ENCODE peak calls at places on chromosomes 7 and 10, in five cellular contexts. One of them, this sample, is unnamed.

GRCh38 chr7:150988230-150989226 is 2.3 kb upstream of the NOS3 start:
- DNase-seq in lower lobe of right lung: no peak
- DNase-seq in upper lobe of right lung: no peak
- DNase-seq in endothelial cell of umbilical vein: peak; percentile 87
- DNase-seq in fibroblast of lung: no peak
- DNase-seq in this sample: no peak

GRCh38 chr7:132255898-132256297 is 320.4 kb downstream of the PLXNA4 start:
- DNase-seq in lower lobe of right lung: peak; percentile 52
- DNase-seq in upper lobe of right lung: peak; percentile 67
- DNase-seq in endothelial cell of umbilical vein: peak; percentile 78
- DNase-seq in fibroblast of lung: no peak
- DNase-seq in this sample: no peak

GRCh38 chr10:109018892-109019507 is 904.3 kb downstream of the XPNPEP1 start:
- DNase-seq in lower lobe of right lung: no peak
- DNase-seq in upper lobe of right lung: no peak
- DNase-seq in endothelial cell of umbilical vein: no peak
- DNase-seq in fibroblast of lung: peak; percentile 11
- DNase-seq in this sample: no peak

GRCh38 chr10:96858038-96858705 is 26.1 kb downstream of the LCOR start:
- DNase-seq in lower lobe of right lung: no peak
- DNase-seq in upper lobe of right lung: no peak
- DNase-seq in endothelial cell of umbilical vein: no peak
- DNase-seq in fibroblast of lung: no peak
- DNase-seq in this sample: no peak

GRCh38 chr7:121302214-121302745 is 26.5 kb upstream of the WNT16 start:
- DNase-seq in lower lobe of right lung: no peak
- DNase-seq in upper lobe of right lung: no peak
- DNase-seq in endothelial cell of umbilical vein: no peak
- DNase-seq in fibroblast of lung: peak; percentile 73
- DNase-seq in this sample: no peak

GRCh38 chr7:42082144-42082543 is 154.9 kb downstream of the GLI3 start:
- DNase-seq in lower lobe of right lung: no peak
- DNase-seq in upper lobe of right lung: no peak
- DNase-seq in endothelial cell of umbilical vein: no peak
- DNase-seq in fibroblast of lung: peak; percentile 47
- DNase-seq in this sample: no peak

GRCh38 chr7:92461027-92462003 is 14.0 kb downstream of the GATAD1 start:
- DNase-seq in lower lobe of right lung: no peak
- DNase-seq in upper lobe of right lung: no peak
- DNase-seq in endothelial cell of umbilical vein: peak; percentile 57
- DNase-seq in fibroblast of lung: peak; percentile 56
- DNase-seq in this sample: no peak

GRCh38 chr7:134992626-134993179 is 6.4 kb downstream of the AGBL3 start:
- DNase-seq in lower lobe of right lung: no peak
- DNase-seq in upper lobe of right lung: no peak
- DNase-seq in endothelial cell of umbilical vein: peak; percentile 76
- DNase-seq in fibroblast of lung: peak; percentile 17
- DNase-seq in this sample: no peak

GRCh38 chr7:33101916-33102315 is 7.3 kb downstream of the RP9 start:
- DNase-seq in lower lobe of right lung: no peak
- DNase-seq in upper lobe of right lung: no peak
- DNase-seq in endothelial cell of umbilical vein: no peak
- DNase-seq in fibroblast of lung: peak; percentile 25
- DNase-seq in this sample: no peak

GRCh38 chr7:151454932-151455530 is 15.1 kb upstream of the CRYGN start:
- DNase-seq in lower lobe of right lung: no peak
- DNase-seq in upper lobe of right lung: no peak
- DNase-seq in endothelial cell of umbilical vein: no peak
- DNase-seq in fibroblast of lung: no peak
- DNase-seq in this sample: no peak

GRCh38 chr10:45294681-45295080 is 20.7 kb downstream of the OR13A1 start:
- DNase-seq in lower lobe of right lung: no peak
- DNase-seq in upper lobe of right lung: no peak
- DNase-seq in endothelial cell of umbilical vein: no peak
- DNase-seq in fibroblast of lung: no peak
- DNase-seq in this sample: no peak

DNA sequence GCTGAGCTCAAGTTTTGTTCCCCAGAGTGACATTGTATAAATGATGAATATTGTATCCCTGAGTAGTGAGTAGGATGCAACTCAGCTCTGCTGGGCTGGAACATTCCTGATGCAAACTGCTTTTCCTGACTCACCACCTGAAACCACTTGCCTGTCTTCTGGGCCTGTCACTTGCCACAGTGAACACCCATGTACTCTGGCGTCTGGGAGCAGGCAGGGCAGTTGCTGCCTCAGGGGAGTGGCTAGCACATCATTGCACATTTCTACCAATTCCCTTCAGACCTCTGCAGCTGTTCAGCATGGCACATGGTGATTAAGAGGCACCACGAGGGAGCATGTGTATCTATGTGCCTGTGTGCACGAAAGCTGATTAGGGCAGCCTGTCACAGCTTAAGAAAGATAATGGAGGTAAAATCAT is 157.3 kb downstream of the SND1 start:
- DNase-seq in lower lobe of right lung: no peak
- DNase-seq in upper lobe of right lung: no peak
- DNase-seq in endothelial cell of umbilical vein: no peak
- DNase-seq in fibroblast of lung: peak; percentile 63
- DNase-seq in this sample: peak; percentile 30
- H3K36me3 ChIP-seq in lower lobe of right lung: peaks cover 22% of the 10 kb centered on the region
- H3K36me3 ChIP-seq in upper lobe of right lung: peaks cover 15% of the 10 kb centered on the region
- H3K36me3 ChIP-seq in endothelial cell of umbilical vein: no peaks in the 10 kb centered on the region
- H3K36me3 ChIP-seq in fibroblast of lung: peaks cover 6% of the 10 kb centered on the region
- H3K36me3 ChIP-seq in this sample: peaks cover 1% of the 10 kb centered on the region

DNA sequence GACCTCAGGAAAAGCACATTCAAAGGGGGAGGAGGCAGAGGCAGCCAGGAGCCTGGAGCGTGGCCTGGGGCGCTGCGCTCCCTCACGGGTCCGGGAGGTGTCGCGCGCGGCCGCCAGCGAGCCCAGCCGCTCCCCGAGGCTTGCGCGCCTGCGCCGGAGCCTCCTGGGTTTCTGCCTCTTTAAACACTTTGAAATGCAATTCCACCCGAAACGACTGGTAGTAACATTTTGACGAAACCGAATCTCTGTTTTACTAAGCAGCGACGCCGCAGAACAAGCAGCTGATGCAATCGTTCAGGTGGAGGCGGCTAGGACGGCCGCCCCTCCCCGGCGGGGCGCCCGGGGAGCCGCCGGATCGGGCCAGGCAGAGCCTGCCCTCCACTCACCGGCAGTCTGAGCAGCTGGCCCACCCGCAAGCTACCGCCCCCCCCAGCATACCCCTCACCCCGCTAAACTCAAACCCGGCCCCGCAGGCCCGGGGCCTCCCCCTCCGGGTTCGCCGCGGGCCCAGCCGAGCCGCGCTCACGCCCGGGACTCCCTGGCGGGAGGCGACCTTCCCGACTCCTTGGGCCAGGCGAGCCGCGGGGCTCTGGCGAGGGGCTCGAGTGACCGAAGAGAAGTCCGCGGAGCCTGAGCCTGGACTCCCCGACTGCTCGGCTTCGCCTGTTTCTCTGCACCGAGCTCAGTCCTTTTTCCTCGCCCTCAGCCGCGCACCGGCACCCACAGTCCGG is 3.3 kb downstream of the MKX start:
- DNase-seq in lower lobe of right lung: peak; percentile 87
- DNase-seq in upper lobe of right lung: peak; percentile 92
- DNase-seq in endothelial cell of umbilical vein: peak; percentile 66
- DNase-seq in fibroblast of lung: peak; percentile 93
- DNase-seq in this sample: peak; percentile 61
- H3K4me3 ChIP-seq in lower lobe of right lung: peak overlapping the region; percentile 67
- H3K4me3 ChIP-seq in upper lobe of right lung: peak overlapping the region; percentile 64
- H3K4me3 ChIP-seq in endothelial cell of umbilical vein: peak overlapping the region; percentile 47
- H3K4me3 ChIP-seq in fibroblast of lung: peak overlapping the region; percentile 42
- H3K4me3 ChIP-seq in this sample: peak overlapping the region; percentile 91

DNA sequence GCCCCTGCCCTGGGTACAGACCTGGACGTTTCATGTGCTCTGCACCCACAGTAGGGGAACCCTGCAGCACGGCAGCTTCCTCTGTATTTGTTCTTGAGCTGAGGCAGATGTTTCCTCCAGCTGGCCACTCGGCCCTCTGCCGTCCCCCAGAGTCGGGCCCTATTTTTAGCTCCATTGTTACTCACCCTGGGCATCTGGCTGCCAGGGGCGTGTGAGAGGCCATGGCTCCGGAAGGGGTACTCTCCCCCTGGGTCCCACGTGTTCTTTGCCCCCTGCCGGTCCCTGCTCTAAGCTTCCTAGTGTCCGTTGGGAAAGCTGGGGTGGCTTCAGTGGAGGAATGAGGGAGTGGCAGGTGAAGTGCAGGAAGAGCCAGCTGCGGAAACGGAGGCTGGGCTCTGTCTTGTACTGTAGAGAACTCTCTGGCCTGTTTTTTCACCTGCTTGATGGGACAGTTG is 30.4 kb downstream of the PALD1 start:
- DNase-seq in lower lobe of right lung: peak; percentile 56
- DNase-seq in upper lobe of right lung: no peak
- DNase-seq in endothelial cell of umbilical vein: peak; percentile 92
- DNase-seq in fibroblast of lung: peak; percentile 42
- DNase-seq in this sample: no peak
- TF ChIP-seq CTCF in lower lobe of right lung: no peak
- TF ChIP-seq CTCF in upper lobe of right lung: no peak
- TF ChIP-seq CTCF in endothelial cell of umbilical vein: peak; percentile 9
- TF ChIP-seq CTCF in fibroblast of lung: no peak
- TF ChIP-seq CTCF in this sample: peak; percentile 9

DNA sequence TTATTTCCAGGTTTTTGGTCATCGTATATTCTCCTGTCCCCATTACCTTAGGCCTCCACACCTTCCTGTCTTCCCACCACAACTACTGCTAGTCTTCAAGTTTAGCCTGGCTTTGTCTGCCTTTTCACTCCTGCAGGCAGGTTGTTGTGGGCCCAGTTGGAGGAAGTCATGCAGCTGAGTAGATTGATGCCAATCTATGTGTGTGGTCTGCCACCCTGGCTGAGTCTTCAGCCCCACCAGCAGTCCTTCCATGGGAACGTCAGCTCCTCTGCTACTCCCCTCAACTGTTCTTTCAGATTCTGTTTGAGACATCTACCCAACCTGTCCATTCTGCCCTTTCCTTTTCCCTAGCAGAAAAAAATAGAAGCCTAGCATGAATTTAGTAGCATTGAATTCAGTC is 6.3 kb downstream of the RINT1 start:
- DNase-seq in lower lobe of right lung: no peak
- DNase-seq in upper lobe of right lung: peak; percentile 19
- DNase-seq in endothelial cell of umbilical vein: no peak
- DNase-seq in fibroblast of lung: no peak
- DNase-seq in this sample: no peak
- H3K36me3 ChIP-seq in lower lobe of right lung: peaks cover 83% of the 10 kb centered on the region
- H3K36me3 ChIP-seq in upper lobe of right lung: peaks cover 76% of the 10 kb centered on the region
- H3K36me3 ChIP-seq in endothelial cell of umbilical vein: peaks cover 15% of the 10 kb centered on the region
- H3K36me3 ChIP-seq in fibroblast of lung: peaks cover 3% of the 10 kb centered on the region
- H3K36me3 ChIP-seq in this sample: peaks cover 9% of the 10 kb centered on the region

DNA sequence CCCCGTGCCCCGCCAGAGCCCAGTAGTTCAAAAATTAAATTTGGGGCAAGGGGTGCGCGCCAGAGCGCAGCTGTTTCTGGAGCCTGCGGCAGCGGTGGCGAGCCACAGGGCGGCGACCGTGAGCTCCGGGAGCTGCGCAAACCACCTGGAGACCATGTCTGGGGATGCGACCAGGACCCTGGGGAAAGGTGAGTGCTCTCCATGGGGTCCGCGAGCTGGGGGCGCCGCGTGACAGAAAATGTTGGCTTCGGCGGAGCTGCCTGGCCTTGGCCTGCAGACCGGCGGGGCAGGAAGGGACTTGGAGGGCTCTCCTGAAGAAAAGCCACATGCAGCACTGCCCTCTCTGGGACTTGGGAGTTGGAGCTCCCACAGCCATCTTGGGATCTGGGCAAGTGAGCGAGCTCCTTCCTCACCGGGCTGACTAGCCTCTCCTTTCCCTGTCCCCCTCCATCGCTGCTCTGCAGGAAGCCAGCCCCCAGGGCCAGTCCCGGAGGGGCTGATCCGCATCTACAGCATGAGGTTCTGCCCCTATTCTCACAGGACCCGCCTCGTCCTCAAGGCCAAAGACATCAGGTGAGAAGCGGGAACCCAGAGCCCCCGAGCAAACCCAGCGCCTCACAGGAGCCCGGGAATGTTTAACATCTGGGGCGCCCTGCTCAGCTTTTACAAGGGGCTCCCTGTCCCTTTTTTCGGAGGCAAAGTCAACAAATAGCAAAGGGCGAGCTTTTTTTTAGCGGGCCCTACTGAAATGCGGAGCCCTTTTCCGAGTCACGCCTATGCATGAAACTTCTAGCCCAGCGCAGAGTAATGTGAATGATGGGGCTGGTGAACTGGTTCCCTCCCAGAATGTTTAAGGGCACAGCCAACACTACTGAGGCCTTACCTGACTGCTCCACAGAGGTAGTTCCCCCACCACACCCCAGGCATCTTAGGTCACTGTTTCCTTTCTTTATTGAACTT is 6.1 kb downstream of the GSTO2 start:
- DNase-seq in lower lobe of right lung: peak; percentile 76
- DNase-seq in upper lobe of right lung: peak; percentile 84
- DNase-seq in endothelial cell of umbilical vein: peak; percentile 50
- DNase-seq in fibroblast of lung: peak; percentile 49
- DNase-seq in this sample: no peak
- H3K4me3 ChIP-seq in lower lobe of right lung: peak overlapping the region; percentile 51
- H3K4me3 ChIP-seq in upper lobe of right lung: peak overlapping the region; percentile 43
- H3K4me3 ChIP-seq in endothelial cell of umbilical vein: no peak overlapping the region
- H3K4me3 ChIP-seq in fibroblast of lung: peak overlapping the region; percentile 25
- H3K4me3 ChIP-seq in this sample: peak overlapping the region; percentile 29

DNA sequence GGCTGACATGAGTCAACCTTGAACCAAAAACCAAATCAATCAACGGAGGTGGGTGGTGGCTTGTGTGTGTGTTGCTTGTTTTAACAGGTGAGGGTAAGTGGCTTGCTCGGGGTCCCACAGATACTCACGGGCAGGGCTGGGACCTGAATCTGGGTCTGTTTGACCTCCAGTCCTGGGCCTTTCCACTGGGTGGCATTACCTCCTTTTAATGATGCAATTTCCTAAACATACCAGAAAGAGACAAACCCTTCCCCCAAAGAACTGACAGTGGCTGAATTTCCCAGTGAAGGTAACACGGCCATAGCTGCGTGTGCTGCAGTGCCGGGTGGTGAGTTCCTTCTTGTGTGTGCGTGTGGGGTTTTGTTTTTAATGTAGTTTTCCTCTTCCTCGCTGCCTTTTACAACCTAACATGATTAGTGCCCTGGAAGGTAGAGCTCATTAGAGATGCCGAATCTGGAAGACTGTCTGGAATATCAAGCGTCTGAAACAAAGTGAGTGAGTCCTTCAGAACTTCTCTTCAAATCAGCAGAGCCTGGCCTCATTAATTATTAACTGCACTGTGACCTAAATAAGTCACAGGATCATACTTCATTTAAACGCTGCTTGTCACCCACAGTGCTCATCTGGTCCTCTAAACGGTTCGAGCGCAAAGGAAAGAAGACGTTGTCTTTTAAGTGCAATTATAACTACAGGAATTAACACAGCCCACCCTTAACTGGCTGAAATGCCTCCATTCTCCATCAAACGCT is 166.1 kb upstream of the TCERG1L start:
- DNase-seq in lower lobe of right lung: no peak
- DNase-seq in upper lobe of right lung: no peak
- DNase-seq in endothelial cell of umbilical vein: no peak
- DNase-seq in fibroblast of lung: no peak
- DNase-seq in this sample: no peak
- TF ChIP-seq CTCF in lower lobe of right lung: no peak
- TF ChIP-seq CTCF in upper lobe of right lung: no peak
- TF ChIP-seq CTCF in endothelial cell of umbilical vein: no peak
- TF ChIP-seq CTCF in fibroblast of lung: no peak
- TF ChIP-seq CTCF in this sample: no peak

DNA sequence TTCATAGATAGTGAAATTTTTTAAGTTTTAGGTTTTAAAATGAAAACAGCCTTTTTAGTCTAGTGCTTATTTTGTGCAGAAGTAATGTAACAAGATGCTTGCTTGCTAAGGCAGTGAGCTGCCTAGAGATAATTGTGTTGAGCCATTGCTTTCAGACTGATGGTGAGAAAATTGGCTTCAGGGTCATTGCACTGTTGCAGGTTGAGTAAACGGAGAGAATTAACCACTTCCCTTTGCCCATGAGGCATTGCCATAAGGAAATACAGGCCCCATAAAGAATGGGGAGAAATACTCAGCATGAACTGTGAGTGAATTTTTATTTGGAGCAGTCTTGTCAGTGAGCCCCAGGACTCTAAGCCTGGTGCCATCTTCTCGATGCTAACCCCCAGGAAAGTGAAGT is 140.5 kb downstream of the LRRC4 start:
- DNase-seq in lower lobe of right lung: no peak
- DNase-seq in upper lobe of right lung: no peak
- DNase-seq in endothelial cell of umbilical vein: no peak
- DNase-seq in fibroblast of lung: no peak
- DNase-seq in this sample: no peak
- H3K36me3 ChIP-seq in lower lobe of right lung: peaks cover 26% of the 10 kb centered on the region
- H3K36me3 ChIP-seq in upper lobe of right lung: peaks cover 16% of the 10 kb centered on the region
- H3K36me3 ChIP-seq in endothelial cell of umbilical vein: peaks cover 10% of the 10 kb centered on the region
- H3K36me3 ChIP-seq in fibroblast of lung: no peaks in the 10 kb centered on the region
- H3K36me3 ChIP-seq in this sample: peaks cover 3% of the 10 kb centered on the region